ENCODE peak calls at places on chromosomes 7 and 10, in six cellular contexts. I is AG20443; Y is IMR-90; H is activated CD8-positive, alpha-beta memory T cell treated with anti-CD3 and anti-CD28 coated beads for 1 hour; W is astrocyte of the spinal cord; P is stimulated activated CD4-positive, alpha-beta T cell treated with anti-CD3 and anti-CD28 coated beads, Interleukin-1b, Interleukin-23, amount 100 ng/mL, for 4 hours. K is an unnamed sample.

GRCh38 chr7:26198133-26198780 is 2.3 kb downstream of the HNRNPA2B1 start:
- DNase-seq in I (no peak), Y (no peak), H (no peak), W (peak; percentile 48), P (peak; percentile 36), K (no peak)

GRCh38 chr7:144057954-144058353 is 9.2 kb downstream of the OR2A5 start:
- DNase-seq in I (peak; percentile 23), Y (no peak), H (no peak), W (peak; percentile 35), P (no peak), K (no peak)

GRCh38 chr10:64468219-64468618 is 947.0 kb downstream of the REEP3 start:
- DNase-seq in I (no peak), Y (no peak), H (no peak), W (no peak), P (no peak), K (no peak)

GRCh38 chr7:3415730-3416366 is 114.8 kb downstream of the SDK1 start:
- DNase-seq in I (no peak), Y (no peak), H (no peak), W (no peak), P (no peak), K (peak; percentile 44)

GRCh38 chr7:2040893-2041270 is 191.9 kb downstream of the MAD1L1 start:
- DNase-seq in I (no peak), Y (no peak), H (no peak), W (no peak), P (no peak), K (no peak)

GRCh38 chr10:132837905-132838304 is 52.0 kb upstream of the NKX6-2 start:
- DNase-seq in I (no peak), Y (no peak), H (no peak), W (no peak), P (no peak), K (no peak)

GRCh38 chr10:79376751-79377556 is 29.7 kb downstream of the PPIF start:
- DNase-seq in I (no peak), Y (no peak), H (no peak), W (no peak), P (no peak), K (no peak)

GRCh38 chr10:70255329-70256299 is 22.4 kb upstream of the PPA1 start:
- DNase-seq in I (peak; percentile 25), Y (no peak), H (no peak), W (peak; percentile 69), P (no peak), K (no peak)

GRCh38 chr10:130743751-130744191 is 567.8 kb downstream of the TCERG1L start:
- DNase-seq in I (no peak), Y (no peak), H (no peak), W (no peak), P (no peak), K (no peak)

GRCh38 chr10:101694056-101694673 is 805 bp downstream of the FBXW4 start:
- DNase-seq in I (peak; percentile 82), Y (peak; percentile 39), H (peak; percentile 54), W (peak; percentile 69), P (peak; percentile 45), K (no peak)

GRCh38 chr7:44163591-44163990 is 22.5 kb upstream of the MYL7 start:
- DNase-seq in I (peak; percentile 93), Y (peak; percentile 94), H (no peak), W (peak; percentile 86), P (no peak), K (no peak)

GRCh38 chr10:69583106-69583505 is 9.9 kb upstream of the NEUROG3 start:
- DNase-seq in I (no peak), Y (no peak), H (no peak), W (no peak), P (no peak), K (no peak)

GRCh38 chr10:77602913-77603528 is 34.6 kb downstream of the KCNMA1 start:
- DNase-seq in I (no peak), Y (peak; percentile 30), H (no peak), W (peak; percentile 14), P (no peak), K (no peak)

GRCh38 chr10:81708946-81709345 is 166.0 kb upstream of the NRG3 start:
- DNase-seq in I (no peak), Y (no peak), H (no peak), W (no peak), P (no peak), K (no peak)

GRCh38 chr7:104196161-104196560 is 11.7 kb downstream of the ORC5 start:
- DNase-seq in I (no peak), Y (peak; percentile 32), H (no peak), W (no peak), P (no peak), K (no peak)

GRCh38 chr7:36070230-36070629 is 82.8 kb upstream of the EEPD1 start:
- DNase-seq in I (no peak), Y (no peak), H (no peak), W (no peak), P (no peak), K (no peak)

GRCh38 chr7:68107256-68107655 is 1110.6 kb downstream of the TYW1 start:
- DNase-seq in I (no peak), Y (no peak), H (no peak), W (no peak), P (no peak), K (peak; percentile 41)

GRCh38 chr10:3295501-3296005 is 123.0 kb upstream of the PITRM1 start:
- DNase-seq in I (no peak), Y (no peak), H (no peak), W (no peak), P (no peak), K (no peak)

GRCh38 chr10:45375716-45376231 is 1.8 kb downstream of the ALOX5 start:
- DNase-seq in I (no peak), Y (no peak), H (no peak), W (no peak), P (no peak), K (peak; percentile 76)

GRCh38 chr7:102810916-102811315 is 62.1 kb downstream of the FAM185A start:
- DNase-seq in I (no peak), Y (peak; percentile 53), H (no peak), W (no peak), P (no peak), K (no peak)

GRCh38 chr7:129561677-129562424 is 49.7 kb upstream of the NRF1 start:
- DNase-seq in I (no peak), Y (no peak), H (no peak), W (no peak), P (no peak), K (no peak)

GRCh38 chr7:26201261-26202018 is at the start of gene CBX3:
- DNase-seq in I (peak; percentile 95), Y (peak; percentile 70), H (peak; percentile 75), W (no peak), P (peak; percentile 70), K (peak; percentile 93)

GRCh38 chr7:134374291-134374690 is 57.6 kb upstream of the SLC35B4 start:
- DNase-seq in I (no peak), Y (no peak), H (no peak), W (no peak), P (no peak), K (no peak)